ENCODE peak calls at places on chromosomes 2 and 18, in five cellular contexts. K is NB4, P is left cardiac atrium, E is cardiac septum, D is NCI-H1092. X is an unnamed sample.

GRCh38 chr18:78562446-78563020 is 417.1 kb upstream of the SALL3 start:
- DNase-seq in K (no peak), P (no peak), E (no peak), D (no peak), X (peak)

GRCh38 chr2:74399785-74400184 is 19.7 kb upstream of the DCTN1 start:
- DNase-seq in K (peak), P (no peak), E (no peak), D (no peak), X (no peak)

GRCh38 chr2:215931256-215931903 is 82.0 kb downstream of the MREG start:
- DNase-seq in K (peak), P (peak), E (no peak), D (peak), X (peak)

GRCh38 chr2:67571785-67572718 is 174.9 kb downstream of the ETAA1 start:
- DNase-seq in K (no peak), P (no peak), E (no peak), D (no peak), X (no peak)

GRCh38 chr18:48788378-48788777 is 162.4 kb downstream of the SMAD7 start:
- DNase-seq in K (no peak), P (peak), E (peak), D (no peak), X (no peak)

GRCh38 chr2:101479810-101480209 is 4.9 kb upstream of the RFX8 start:
- DNase-seq in K (no peak), P (no peak), E (no peak), D (no peak), X (no peak)

GRCh38 chr2:199488772-199489400 is 31.1 kb upstream of the SATB2 start:
- DNase-seq in K (peak), P (no peak), E (no peak), D (no peak), X (no peak)

GRCh38 chr2:38129987-38130386 is 54.0 kb upstream of the CYP1B1 start:
- DNase-seq in K (peak), P (no peak), E (no peak), D (no peak), X (no peak)

GRCh38 chr2:136407952-136408318 is 290.0 kb upstream of the CXCR4 start:
- DNase-seq in K (no peak), P (no peak), E (no peak), D (no peak), X (no peak)

GRCh38 chr2:63701406-63701805 is 112.6 kb downstream of the MDH1 start:
- DNase-seq in K (no peak), P (no peak), E (no peak), D (no peak), X (no peak)

GRCh38 chr2:198309673-198310280 is 505.4 kb downstream of the PLCL1 start:
- DNase-seq in K (peak), P (no peak), E (no peak), D (peak), X (no peak)

GRCh38 chr2:117997872-117998454 is 15.9 kb downstream of the CCDC93 start:
- DNase-seq in K (no peak), P (no peak), E (no peak), D (no peak), X (no peak)